ENCODE peak calls at places on chromosomes 11 and 22, in nine cellular contexts. I is lower lobe of right lung; X is cardiac muscle cell; V is naive thymus-derived CD4-positive, alpha-beta T cell; Z is pancreas; U is right atrium auricular region; N is Panc1; Y is NT2/D1; R is iPS DF 6.9. Q is an unnamed sample. For H3K4me1, the result is how much of the 10 kb centered on the place peaks cover.

GRCh38 chr11:123549901-123550619 is 104.4 kb downstream of the SCN3B start:
- DNase-seq in R (no peak), N (no peak), V (no peak), Y (no peak), X (no peak), Z (no peak), I (no peak), U (no peak), Q (peak)

GRCh38 chr22:18057568-18058209 is 20.1 kb upstream of the PEX26 start:
- DNase-seq in U (peak), Z (peak), I (no peak), N (peak), R (no peak), X (peak), V (no peak), Y (no peak), Q (peak)

GRCh38 chr11:134442246-134442645 is 30.2 kb upstream of the B3GAT1 start:
- DNase-seq in X (no peak), Z (no peak), Y (no peak), N (no peak), R (no peak), I (no peak), U (no peak), V (no peak), Q (peak)

GRCh38 chr22:32660292-32660691 is 141.2 kb upstream of the TIMP3 start:
- DNase-seq in N (peak), R (peak), Y (peak), X (peak), Z (peak), V (peak), U (peak), I (peak), Q (peak)

GRCh38 chr11:107733518-107733917 is 21.7 kb upstream of the SLN start:
- DNase-seq in Z (no peak), X (no peak), R (no peak), V (no peak), U (no peak), Y (no peak), N (no peak), I (no peak), Q (no peak)

GRCh38 chr11:1227551-1228182 is 4.8 kb downstream of the MUC5B start:
- DNase-seq in N (no peak), V (no peak), X (no peak), R (no peak), U (no peak), Z (no peak), Y (no peak), I (peak), Q (peak)

GRCh38 chr22:50507991-50508884 is at the start of gene NCAPH2:
- DNase-seq in V (peak), X (peak), I (peak), Z (peak), Y (peak), N (no peak), U (peak), R (peak), Q (peak)

GRCh38 chr11:123543796-123544195 is 110.6 kb downstream of the SCN3B start:
- DNase-seq in I (no peak), Y (no peak), Z (no peak), N (no peak), V (no peak), X (peak), R (no peak), U (no peak), Q (peak)

GRCh38 chr22:26452236-26453016 is 23.4 kb downstream of the ASPHD2 start:
- DNase-seq in U (no peak), X (no peak), Y (no peak), I (no peak), N (no peak), R (no peak), V (no peak), Z (no peak), Q (no peak)

GRCh38 chr11:118306556-118306955 is 2.0 kb downstream of the CD3E start:
- DNase-seq in I (no peak), N (no peak), V (no peak), U (no peak), Z (no peak), X (peak), R (no peak), Y (no peak), Q (no peak)

GRCh38 chr11:28756977-28757376 is 648.8 kb downstream of the METTL15 start:
- DNase-seq in Y (no peak), N (no peak), X (peak), R (no peak), V (no peak), I (no peak), Z (no peak), U (no peak), Q (no peak)

GRCh38 chr11:63763506-63764200 is 4.9 kb downstream of the ZFTA start:
- DNase-seq in N (no peak), Y (no peak), U (no peak), R (no peak), Z (no peak), X (peak), V (no peak), I (no peak), Q (peak)

GRCh38 chr11:15624701-15625100 is 510.0 kb downstream of the INSC start:
- DNase-seq in R (no peak), I (no peak), V (no peak), N (no peak), X (no peak), U (no peak), Y (no peak), Z (no peak), Q (no peak)

GRCh38 chr11:75668508-75669297 is at the start of gene MAP6:
- DNase-seq in U (no peak), N (no peak), Z (peak), R (no peak), I (no peak), V (no peak), X (no peak), Y (peak), Q (peak)

GRCh38 chr11:126375726-126376125 is 20.2 kb downstream of the ST3GAL4 start:
- DNase-seq in N (no peak), V (no peak), Z (no peak), X (peak), R (no peak), Y (no peak), U (no peak), I (no peak), Q (no peak)

GRCh38 chr22:41280065-41280464 is 5.9 kb downstream of the RANGAP1 start:
- DNase-seq in I (no peak), N (no peak), V (no peak), Z (no peak), X (no peak), U (no peak), R (no peak), Y (no peak), Q (no peak)

GRCh38 chr11:45592581-45592980 is 72.8 kb downstream of the CHST1 start:
- DNase-seq in R (no peak), V (no peak), I (no peak), Y (no peak), N (no peak), Z (no peak), U (no peak), X (no peak), Q (no peak)

GRCh38 chr22:35634981-35635540 is 13.2 kb upstream of the APOL6 start:
- DNase-seq in N (no peak), X (no peak), I (no peak), V (no peak), Z (no peak), Y (no peak), U (no peak), R (no peak), Q (no peak)

GRCh38 chr11:17735823-17736772 is 1.5 kb downstream of the KCNC1 start:
- DNase-seq in Y (no peak), Z (no peak), R (no peak), U (no peak), X (no peak), V (no peak), I (no peak), N (no peak), Q (peak)

GRCh38 chr11:123145661-123146060 is 49.4 kb downstream of the CLMP start:
- DNase-seq in N (no peak), U (no peak), I (no peak), X (no peak), R (no peak), Y (no peak), Z (peak), V (no peak), Q (no peak)

GRCh38 chr11:78339483-78339882 is 78.1 kb downstream of the GAB2 start:
- DNase-seq in R (no peak), N (no peak), V (no peak), I (no peak), U (no peak), Y (no peak), Z (no peak), X (no peak), Q (no peak)

GRCh38 chr22:44438481-44439131 is 59.4 kb downstream of the RTL6 start:
- DNase-seq in R (no peak), N (no peak), I (no peak), Z (no peak), V (no peak), U (no peak), X (no peak), Y (no peak), Q (peak)

GRCh38 chr11:114019574-114019973 is 39.9 kb upstream of the ZBTB16 start:
- DNase-seq in Z (no peak), I (no peak), U (no peak), V (no peak), R (no peak), N (no peak), X (no peak), Y (no peak), Q (no peak)

GRCh38 chr22:19933328-19934241 is 8.0 kb upstream of the COMT start:
- DNase-seq in Y (no peak), R (no peak), Z (no peak), U (no peak), V (no peak), I (peak), N (no peak), X (no peak), Q (no peak)

GRCh38 chr22:42326786-42327185 is 56.3 kb upstream of the TCF20 start:
- DNase-seq in U (no peak), Y (no peak), Z (no peak), I (no peak), N (no peak), R (no peak), V (no peak), X (no peak), Q (no peak)

GRCh38 chr22:47332246-47332980 is 570.0 kb downstream of the TBC1D22A start:
- DNase-seq in R (no peak), I (no peak), Y (no peak), V (no peak), U (peak), N (no peak), Z (no peak), X (no peak), Q (no peak)

GRCh38 chr11:125935629-125936199 is 10.1 kb upstream of the VSIG10L2 start:
- DNase-seq in R (no peak), Z (no peak), X (peak), I (no peak), V (no peak), Y (no peak), N (no peak), U (peak), Q (no peak)

GRCh38 chr11:3830088-3830487 is 10.7 kb downstream of the RHOG start:
- DNase-seq in Y (no peak), N (no peak), Z (no peak), U (no peak), V (no peak), X (no peak), I (no peak), R (no peak), Q (no peak)

GRCh38 chr11:3833461-3833860 is 7.3 kb downstream of the RHOG start:
- DNase-seq in U (no peak), N (no peak), I (no peak), R (no peak), X (no peak), V (no peak), Z (no peak), Y (no peak), Q (no peak)

GRCh38 chr11:3832816-3833215 is 7.9 kb downstream of the RHOG start:
- DNase-seq in Y (no peak), V (no peak), Z (no peak), R (no peak), I (no peak), N (no peak), U (no peak), X (no peak), Q (no peak)

GRCh38 chr11:3830741-3831140 is 10.0 kb downstream of the RHOG start:
- DNase-seq in N (no peak), V (no peak), Y (no peak), U (no peak), R (no peak), I (no peak), Z (no peak), X (no peak), Q (peak)

DNA sequence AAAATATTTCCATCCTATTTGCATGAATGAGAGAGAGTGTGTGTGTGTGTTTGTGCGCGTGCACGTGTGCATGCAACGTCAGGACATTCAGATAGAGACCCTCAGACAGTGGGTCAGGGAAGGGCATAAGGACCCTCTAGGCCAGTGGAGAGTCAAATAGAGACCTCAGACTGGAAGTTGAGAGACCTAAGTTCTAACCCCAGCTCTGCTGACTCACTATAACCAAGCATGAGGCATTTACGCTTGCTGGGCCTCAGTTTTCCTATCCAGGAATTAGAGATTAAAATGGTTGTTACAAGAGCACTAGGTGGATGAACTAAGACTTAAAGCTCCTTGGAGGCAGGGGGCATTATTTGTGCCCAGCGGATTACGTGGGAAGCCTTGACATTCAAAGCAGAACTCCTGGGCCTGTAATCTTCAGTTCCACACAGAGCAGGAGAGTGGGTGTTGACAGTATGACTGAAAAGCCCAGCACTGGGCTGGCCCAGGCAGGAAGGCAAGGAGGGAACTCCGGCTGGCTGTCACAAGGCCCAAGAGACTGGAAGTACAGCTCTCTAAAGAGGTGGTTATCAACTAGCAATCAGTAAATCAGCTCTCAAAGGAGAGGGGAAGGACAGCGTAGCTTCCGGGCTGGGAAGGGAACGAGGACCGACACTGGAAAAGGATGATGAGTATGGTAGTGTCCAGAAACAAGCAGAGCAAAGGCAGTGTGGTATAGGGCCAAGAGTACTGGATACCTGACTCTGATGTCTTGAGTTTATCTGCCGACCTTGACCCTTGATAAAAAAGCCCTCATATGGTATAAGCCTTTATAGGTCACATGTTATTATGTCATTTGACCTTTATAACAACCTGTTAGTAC is 9.2 kb downstream of the RHOG start:
- DNase-seq in Y (no peak), Z (no peak), I (peak), N (no peak), U (no peak), V (no peak), X (no peak), R (no peak), Q (peak)
- H3K4me1 ChIP-seq in Y (under half), Z (under half), I (half or more), N (under half), U (half or more), V (half or more), X (under half), R (under half), Q (under half)

GRCh38 chr22:39181778-39182177 is 29.3 kb upstream of the CBX7 start:
- DNase-seq in V (no peak), Y (no peak), X (no peak), N (no peak), R (no peak), I (peak), U (no peak), Z (no peak), Q (peak)
- H3K4me1 ChIP-seq in V (under half), Y (under half), X (under half), N (under half), R (under half), I (half or more), U (half or more), Z (under half), Q (under half)

DNA sequence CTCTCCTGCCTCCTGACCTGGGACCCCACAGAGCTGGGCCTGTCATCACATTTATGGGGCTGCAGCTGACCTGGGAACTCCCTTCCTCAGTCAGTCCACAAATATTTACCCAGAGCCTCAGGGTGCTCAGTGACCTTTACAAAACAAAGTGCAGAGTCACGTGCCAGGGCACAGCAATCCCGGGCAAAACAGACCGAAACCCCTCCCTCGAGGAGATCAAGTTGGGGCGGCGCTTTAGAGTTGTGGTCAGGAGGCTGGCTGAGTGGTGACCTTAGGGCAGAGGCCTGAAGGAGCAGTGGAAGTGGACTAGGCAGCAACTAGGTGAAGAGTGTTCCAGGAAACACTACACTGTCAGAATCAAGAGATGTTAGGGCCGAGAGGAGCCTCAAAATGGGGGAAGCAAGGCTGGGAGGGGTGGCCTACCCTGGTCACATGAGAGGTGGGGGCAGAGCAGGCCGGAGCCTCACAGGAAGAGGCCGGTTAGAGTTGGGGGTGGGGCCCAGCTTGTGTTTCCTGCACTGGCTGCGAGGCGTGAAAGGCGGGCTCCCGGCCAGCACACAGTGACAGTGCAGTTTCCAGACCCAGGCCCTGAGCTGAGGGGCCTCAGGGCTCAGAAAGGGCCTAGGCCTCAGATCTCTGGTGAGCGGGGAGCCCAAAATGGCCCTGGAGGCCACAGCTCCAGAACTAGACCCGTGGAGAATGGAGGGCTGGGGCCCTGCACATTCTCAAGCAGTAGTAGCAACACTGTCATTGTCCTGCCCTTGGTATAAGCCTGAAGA is 3.7 kb upstream of the NEAT1 start:
- DNase-seq in N (peak), U (peak), X (peak), R (peak), Z (peak), V (peak), I (peak), Y (peak), Q (peak)
- H3K4me1 ChIP-seq in N (half or more), U (half or more), X (half or more), R (under half), Z (under half), V (under half), I (half or more), Y (under half), Q (half or more)

DNA sequence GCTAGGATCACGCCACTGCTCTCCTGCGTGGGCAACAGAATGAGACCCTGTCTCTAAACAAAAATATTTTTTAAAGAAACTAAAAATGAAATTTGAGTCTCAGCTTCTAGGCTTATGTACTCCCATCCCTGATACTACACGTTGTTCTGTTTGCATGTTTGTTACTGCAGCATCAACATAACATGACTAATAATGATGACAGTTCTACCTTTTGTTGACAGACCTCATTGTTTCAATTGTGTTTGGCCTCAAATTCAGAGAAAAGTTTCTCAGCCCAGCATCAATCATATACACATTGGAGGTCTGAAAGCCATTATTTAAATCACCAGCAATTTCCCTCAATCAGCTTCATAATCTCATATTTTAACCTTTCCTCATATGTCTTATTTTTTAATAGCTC is 20.8 kb downstream of the LAYN start:
- DNase-seq in Z (no peak), V (no peak), U (no peak), R (no peak), Y (no peak), N (no peak), I (no peak), X (no peak), Q (no peak)
- H3K4me1 ChIP-seq in Z (under half), V (under half), U (under half), R (under half), Y (under half), N (under half), I (under half), X (under half), Q (under half)

GRCh38 chr11:122108828-122109227 is 7.2 kb downstream of the BLID start:
- DNase-seq in U (no peak), I (no peak), Y (no peak), V (no peak), X (no peak), R (no peak), Z (no peak), N (no peak), Q (no peak)
- H3K4me1 ChIP-seq in U (under half), I (under half), Y (under half), V (under half), X (under half), R (under half), Z (under half), N (under half), Q (half or more)

GRCh38 chr11:128727811-128728431 is 34.0 kb downstream of the FLI1 start:
- DNase-seq in N (no peak), X (no peak), U (no peak), R (no peak), Y (no peak), I (no peak), V (no peak), Z (no peak), Q (no peak)

GRCh38 chr11:128726464-128727139 is 32.7 kb downstream of the FLI1 start:
- DNase-seq in X (no peak), V (peak), Z (no peak), U (peak), I (peak), Y (no peak), N (no peak), R (no peak), Q (no peak)

GRCh38 chr11:128725630-128726461 is 32.0 kb downstream of the FLI1 start:
- DNase-seq in R (no peak), N (no peak), V (peak), Z (no peak), I (no peak), Y (no peak), X (peak), U (no peak), Q (no peak)

GRCh38 chr11:128728767-128729587 is 35.1 kb downstream of the FLI1 start:
- DNase-seq in U (no peak), I (no peak), N (no peak), R (no peak), Y (no peak), Z (no peak), V (peak), X (no peak), Q (no peak)

GRCh38 chr11:128727320-128727719 is 33.4 kb downstream of the FLI1 start:
- DNase-seq in R (no peak), V (no peak), U (no peak), I (no peak), X (no peak), Y (no peak), Z (no peak), N (no peak), Q (no peak)
- H3K4me1 ChIP-seq in R (under half), V (half or more), U (half or more), I (half or more), X (under half), Y (under half), Z (under half), N (under half), Q (under half)

GRCh38 chr11:117146521-117146920 is 2.4 kb downstream of the PAFAH1B2 start:
- DNase-seq in N (no peak), X (peak), Y (no peak), V (no peak), R (no peak), Z (no peak), U (no peak), I (no peak), Q (no peak)
- H3K4me1 ChIP-seq in N (under half), X (under half), Y (under half), V (under half), R (under half), Z (under half), U (half or more), I (under half), Q (under half)

Q was measured in osteoblast.